ENCODE peak calls at places on chromosomes 16 and 17, in ten cellular contexts. One of them, this sample, is unnamed.

GRCh38 chr16:70638814-70639792 is 7.3 kb upstream of the IL34 start:
- DNase-seq in upper lobe of right lung: no peak
- DNase-seq in breast epithelium: no peak
- DNase-seq in A549: no peak
- DNase-seq in mammary epithelial cell: no peak
- DNase-seq in adrenal gland: no peak
- DNase-seq in neural progenitor cell: no peak
- DNase-seq in OCI-LY7: no peak
- DNase-seq in heart right ventricle: no peak
- DNase-seq in HFF-Myc: no peak
- DNase-seq in this sample: peak

GRCh38 chr16:66824006-66824405 is 6.8 kb downstream of the NAE1 start:
- DNase-seq in mammary epithelial cell: peak
- DNase-seq in A549: no peak
- DNase-seq in adrenal gland: no peak
- DNase-seq in upper lobe of right lung: no peak
- DNase-seq in breast epithelium: no peak
- DNase-seq in neural progenitor cell: no peak
- DNase-seq in heart right ventricle: no peak
- DNase-seq in OCI-LY7: no peak
- DNase-seq in HFF-Myc: no peak
- DNase-seq in this sample: no peak

GRCh38 chr16:75640598-75640997 is 6.9 kb downstream of the KARS1 start:
- DNase-seq in adrenal gland: no peak
- DNase-seq in HFF-Myc: no peak
- DNase-seq in neural progenitor cell: no peak
- DNase-seq in upper lobe of right lung: no peak
- DNase-seq in heart right ventricle: no peak
- DNase-seq in mammary epithelial cell: no peak
- DNase-seq in breast epithelium: no peak
- DNase-seq in OCI-LY7: no peak
- DNase-seq in A549: no peak
- DNase-seq in this sample: no peak

GRCh38 chr17:27247071-27247957 is 46.6 kb upstream of the WSB1 start:
- DNase-seq in neural progenitor cell: no peak
- DNase-seq in A549: peak
- DNase-seq in HFF-Myc: no peak
- DNase-seq in OCI-LY7: no peak
- DNase-seq in upper lobe of right lung: peak
- DNase-seq in mammary epithelial cell: peak
- DNase-seq in breast epithelium: peak
- DNase-seq in heart right ventricle: peak
- DNase-seq in adrenal gland: peak
- DNase-seq in this sample: no peak

GRCh38 chr17:66192378-66192687 is 400 bp upstream of the CEP112 start:
- DNase-seq in breast epithelium: no peak
- DNase-seq in HFF-Myc: no peak
- DNase-seq in adrenal gland: no peak
- DNase-seq in heart right ventricle: no peak
- DNase-seq in mammary epithelial cell: peak
- DNase-seq in A549: no peak
- DNase-seq in upper lobe of right lung: no peak
- DNase-seq in OCI-LY7: no peak
- DNase-seq in neural progenitor cell: no peak
- DNase-seq in this sample: no peak

GRCh38 chr16:31128711-31129567 is 6.6 kb downstream of the PRSS8 start:
- DNase-seq in HFF-Myc: no peak
- DNase-seq in neural progenitor cell: no peak
- DNase-seq in breast epithelium: no peak
- DNase-seq in mammary epithelial cell: no peak
- DNase-seq in OCI-LY7: no peak
- DNase-seq in adrenal gland: peak
- DNase-seq in upper lobe of right lung: peak
- DNase-seq in A549: no peak
- DNase-seq in heart right ventricle: no peak
- DNase-seq in this sample: no peak

GRCh38 chr17:16428098-16428882 is 12.9 kb downstream of the TRPV2 start:
- DNase-seq in neural progenitor cell: peak
- DNase-seq in breast epithelium: no peak
- DNase-seq in heart right ventricle: no peak
- DNase-seq in adrenal gland: no peak
- DNase-seq in mammary epithelial cell: no peak
- DNase-seq in OCI-LY7: peak
- DNase-seq in A549: peak
- DNase-seq in HFF-Myc: no peak
- DNase-seq in upper lobe of right lung: peak
- DNase-seq in this sample: no peak

GRCh38 chr17:1145311-1145986 is 34.3 kb downstream of the ABR start:
- DNase-seq in breast epithelium: no peak
- DNase-seq in OCI-LY7: no peak
- DNase-seq in mammary epithelial cell: no peak
- DNase-seq in heart right ventricle: no peak
- DNase-seq in neural progenitor cell: no peak
- DNase-seq in A549: no peak
- DNase-seq in HFF-Myc: no peak
- DNase-seq in upper lobe of right lung: no peak
- DNase-seq in adrenal gland: no peak
- DNase-seq in this sample: no peak

GRCh38 chr16:50197582-50197981 is 44.5 kb downstream of the TENT4B start:
- DNase-seq in breast epithelium: no peak
- DNase-seq in neural progenitor cell: no peak
- DNase-seq in upper lobe of right lung: no peak
- DNase-seq in heart right ventricle: no peak
- DNase-seq in OCI-LY7: peak
- DNase-seq in HFF-Myc: no peak
- DNase-seq in mammary epithelial cell: no peak
- DNase-seq in A549: no peak
- DNase-seq in adrenal gland: peak
- DNase-seq in this sample: no peak

GRCh38 chr16:15765880-15766279 is 90.9 kb downstream of the MYH11 start:
- DNase-seq in OCI-LY7: peak
- DNase-seq in upper lobe of right lung: no peak
- DNase-seq in mammary epithelial cell: peak
- DNase-seq in heart right ventricle: peak
- DNase-seq in HFF-Myc: no peak
- DNase-seq in neural progenitor cell: peak
- DNase-seq in breast epithelium: no peak
- DNase-seq in adrenal gland: peak
- DNase-seq in A549: peak
- DNase-seq in this sample: no peak

GRCh38 chr17:27670791-27671590 is 40.0 kb downstream of the LGALS9 start:
- DNase-seq in heart right ventricle: no peak
- DNase-seq in HFF-Myc: no peak
- DNase-seq in A549: no peak
- DNase-seq in breast epithelium: no peak
- DNase-seq in upper lobe of right lung: peak
- DNase-seq in mammary epithelial cell: no peak
- DNase-seq in OCI-LY7: no peak
- DNase-seq in adrenal gland: no peak
- DNase-seq in neural progenitor cell: no peak
- DNase-seq in this sample: no peak

GRCh38 chr17:50882851-50883250 is 16.7 kb upstream of the TOB1 start:
- DNase-seq in breast epithelium: no peak
- DNase-seq in adrenal gland: no peak
- DNase-seq in upper lobe of right lung: no peak
- DNase-seq in HFF-Myc: no peak
- DNase-seq in mammary epithelial cell: peak
- DNase-seq in OCI-LY7: no peak
- DNase-seq in heart right ventricle: no peak
- DNase-seq in A549: peak
- DNase-seq in neural progenitor cell: no peak
- DNase-seq in this sample: no peak

GRCh38 chr16:48282636-48283263 is 35.4 kb upstream of the ABCC11 start:
- DNase-seq in breast epithelium: no peak
- DNase-seq in upper lobe of right lung: no peak
- DNase-seq in adrenal gland: no peak
- DNase-seq in neural progenitor cell: no peak
- DNase-seq in HFF-Myc: no peak
- DNase-seq in mammary epithelial cell: no peak
- DNase-seq in heart right ventricle: peak
- DNase-seq in OCI-LY7: no peak
- DNase-seq in A549: no peak
- DNase-seq in this sample: no peak

GRCh38 chr17:45322168-45322567 is 5.3 kb upstream of the MAP3K14 start:
- DNase-seq in neural progenitor cell: no peak
- DNase-seq in upper lobe of right lung: no peak
- DNase-seq in mammary epithelial cell: no peak
- DNase-seq in A549: no peak
- DNase-seq in heart right ventricle: no peak
- DNase-seq in breast epithelium: no peak
- DNase-seq in HFF-Myc: no peak
- DNase-seq in adrenal gland: no peak
- DNase-seq in OCI-LY7: no peak
- DNase-seq in this sample: no peak

GRCh38 chr17:83194761-83195329 is 115.4 kb downstream of the METRNL start:
- DNase-seq in upper lobe of right lung: peak
- DNase-seq in A549: no peak
- DNase-seq in heart right ventricle: no peak
- DNase-seq in OCI-LY7: no peak
- DNase-seq in breast epithelium: peak
- DNase-seq in HFF-Myc: no peak
- DNase-seq in neural progenitor cell: no peak
- DNase-seq in adrenal gland: no peak
- DNase-seq in mammary epithelial cell: no peak
- DNase-seq in this sample: no peak

GRCh38 chr17:20961551-20961950 is 81.3 kb downstream of the USP22 start:
- DNase-seq in adrenal gland: no peak
- DNase-seq in A549: no peak
- DNase-seq in OCI-LY7: no peak
- DNase-seq in HFF-Myc: no peak
- DNase-seq in heart right ventricle: no peak
- DNase-seq in neural progenitor cell: no peak
- DNase-seq in upper lobe of right lung: no peak
- DNase-seq in mammary epithelial cell: peak
- DNase-seq in breast epithelium: no peak
- DNase-seq in this sample: no peak

GRCh38 chr17:56936697-56937322 is 23.0 kb upstream of the TRIM25 start:
- DNase-seq in OCI-LY7: no peak
- DNase-seq in heart right ventricle: no peak
- DNase-seq in HFF-Myc: no peak
- DNase-seq in adrenal gland: no peak
- DNase-seq in neural progenitor cell: no peak
- DNase-seq in upper lobe of right lung: no peak
- DNase-seq in breast epithelium: no peak
- DNase-seq in mammary epithelial cell: peak
- DNase-seq in A549: no peak
- DNase-seq in this sample: no peak

GRCh38 chr17:80833952-80834895 is 157.4 kb upstream of the CHMP6 start:
- DNase-seq in A549: no peak
- DNase-seq in mammary epithelial cell: no peak
- DNase-seq in HFF-Myc: peak
- DNase-seq in OCI-LY7: no peak
- DNase-seq in breast epithelium: no peak
- DNase-seq in adrenal gland: peak
- DNase-seq in heart right ventricle: peak
- DNase-seq in upper lobe of right lung: peak
- DNase-seq in neural progenitor cell: no peak
- DNase-seq in this sample: no peak

GRCh38 chr16:2858245-2859025 is 465 bp upstream of the PRSS22 start:
- DNase-seq in HFF-Myc: no peak
- DNase-seq in upper lobe of right lung: peak
- DNase-seq in breast epithelium: peak
- DNase-seq in neural progenitor cell: no peak
- DNase-seq in adrenal gland: no peak
- DNase-seq in heart right ventricle: no peak
- DNase-seq in mammary epithelial cell: peak
- DNase-seq in OCI-LY7: no peak
- DNase-seq in A549: no peak
- DNase-seq in this sample: no peak
- TF ChIP-seq CTCF in HFF-Myc: no peak
- TF ChIP-seq CTCF in upper lobe of right lung: no peak
- TF ChIP-seq CTCF in breast epithelium: peak
- TF ChIP-seq CTCF in neural progenitor cell: no peak
- TF ChIP-seq CTCF in adrenal gland: no peak
- TF ChIP-seq CTCF in heart right ventricle: no peak
- TF ChIP-seq CTCF in mammary epithelial cell: no peak
- TF ChIP-seq CTCF in OCI-LY7: peak
- TF ChIP-seq CTCF in A549: no peak
- TF ChIP-seq CTCF in this sample: peak

GRCh38 chr17:76481091-76481655 is 13.8 kb downstream of the AANAT start:
- DNase-seq in mammary epithelial cell: no peak
- DNase-seq in OCI-LY7: peak
- DNase-seq in breast epithelium: no peak
- DNase-seq in A549: no peak
- DNase-seq in HFF-Myc: no peak
- DNase-seq in heart right ventricle: no peak
- DNase-seq in adrenal gland: no peak
- DNase-seq in neural progenitor cell: no peak
- DNase-seq in upper lobe of right lung: no peak
- DNase-seq in this sample: no peak
- H3K4me3 ChIP-seq in mammary epithelial cell: no peak
- H3K4me3 ChIP-seq in OCI-LY7: peak
- H3K4me3 ChIP-seq in breast epithelium: no peak
- H3K4me3 ChIP-seq in A549: no peak
- H3K4me3 ChIP-seq in HFF-Myc: no peak
- H3K4me3 ChIP-seq in heart right ventricle: no peak
- H3K4me3 ChIP-seq in adrenal gland: no peak
- H3K4me3 ChIP-seq in neural progenitor cell: no peak
- H3K4me3 ChIP-seq in upper lobe of right lung: no peak
- H3K4me3 ChIP-seq in this sample: no peak

DNA sequence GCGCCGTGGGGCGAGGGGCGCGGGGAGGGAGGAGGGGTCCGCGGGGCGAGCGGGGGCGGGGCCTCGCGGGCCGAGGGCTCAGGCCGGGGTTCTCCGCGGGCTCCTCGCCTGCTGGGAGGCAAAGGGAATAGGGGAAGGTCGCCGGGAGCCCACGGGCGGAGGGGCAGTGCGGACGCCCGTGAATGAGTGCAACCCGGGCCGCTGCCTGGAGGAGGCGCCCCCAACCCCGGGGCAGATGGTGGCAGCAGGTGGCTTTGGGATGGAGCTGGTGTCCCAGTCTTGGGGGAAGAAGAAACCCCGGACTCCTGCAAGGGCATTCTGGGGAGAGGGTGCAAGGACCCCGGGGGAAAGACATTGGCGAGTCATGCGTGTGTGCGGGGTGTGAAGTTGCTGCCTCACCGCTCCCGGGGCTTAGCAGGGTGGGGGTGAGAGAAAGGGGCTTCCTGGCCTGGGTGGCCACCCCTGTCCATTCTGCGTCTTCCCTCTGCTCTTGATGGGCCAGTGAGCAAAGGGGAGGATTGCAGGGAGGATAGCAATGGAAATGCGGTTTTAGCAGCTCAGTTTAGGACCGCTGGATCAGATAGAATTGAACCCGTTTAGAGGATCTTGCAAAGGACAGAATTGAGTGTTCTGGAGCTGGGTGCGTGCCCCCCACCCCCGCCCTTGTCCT is 508 bp downstream of the KIAA0513 start:
- DNase-seq in HFF-Myc: no peak
- DNase-seq in heart right ventricle: peak
- DNase-seq in upper lobe of right lung: peak
- DNase-seq in OCI-LY7: peak
- DNase-seq in neural progenitor cell: peak
- DNase-seq in mammary epithelial cell: no peak
- DNase-seq in adrenal gland: no peak
- DNase-seq in A549: no peak
- DNase-seq in breast epithelium: no peak
- DNase-seq in this sample: no peak
- TF ChIP-seq CTCF in HFF-Myc: no peak
- TF ChIP-seq CTCF in heart right ventricle: no peak
- TF ChIP-seq CTCF in upper lobe of right lung: peak
- TF ChIP-seq CTCF in OCI-LY7: peak
- TF ChIP-seq CTCF in neural progenitor cell: peak
- TF ChIP-seq CTCF in mammary epithelial cell: no peak
- TF ChIP-seq CTCF in adrenal gland: no peak
- TF ChIP-seq CTCF in A549: no peak
- TF ChIP-seq CTCF in breast epithelium: no peak
- TF ChIP-seq CTCF in this sample: peak

GRCh38 chr17:42586514-42587230 is 9.1 kb upstream of the PSMC3IP start:
- DNase-seq in mammary epithelial cell: peak
- DNase-seq in adrenal gland: no peak
- DNase-seq in neural progenitor cell: no peak
- DNase-seq in OCI-LY7: peak
- DNase-seq in breast epithelium: peak
- DNase-seq in HFF-Myc: no peak
- DNase-seq in upper lobe of right lung: peak
- DNase-seq in A549: no peak
- DNase-seq in heart right ventricle: no peak
- DNase-seq in this sample: no peak
- H3K4me3 ChIP-seq in mammary epithelial cell: peak
- H3K4me3 ChIP-seq in adrenal gland: no peak
- H3K4me3 ChIP-seq in neural progenitor cell: no peak
- H3K4me3 ChIP-seq in OCI-LY7: peak
- H3K4me3 ChIP-seq in breast epithelium: no peak
- H3K4me3 ChIP-seq in HFF-Myc: no peak
- H3K4me3 ChIP-seq in upper lobe of right lung: no peak
- H3K4me3 ChIP-seq in A549: no peak
- H3K4me3 ChIP-seq in heart right ventricle: no peak
- H3K4me3 ChIP-seq in this sample: no peak

This sample was measured in retinal pigment epithelial cell.